ENCODE peak calls at places on chromosomes 7 and 10, in nine cellular contexts. E is aorta; I is left lung; P is CD4-positive, alpha-beta T cell; T is pancreas; N is lower lobe of right lung; V is colonic mucosa; K is SK-N-SH; D is HL-60. Q is an unnamed sample.

GRCh38 chr7:155457544-155458316 is at the start of gene EN2:
- DNase-seq in E (no peak), I (no peak), P (no peak), T (no peak), N (no peak), V (no peak), K (peak), D (no peak), Q (no peak)

GRCh38 chr7:108201766-108202165 is 71.6 kb upstream of the LAMB4 start:
- DNase-seq in E (no peak), I (no peak), P (no peak), T (no peak), N (no peak), V (no peak), K (no peak), D (no peak), Q (no peak)

GRCh38 chr7:139871276-139871675 is 42.2 kb downstream of the TBXAS1 start:
- DNase-seq in E (no peak), I (no peak), P (no peak), T (no peak), N (no peak), V (no peak), K (no peak), D (no peak), Q (no peak)

GRCh38 chr7:128697301-128697905 is 25.3 kb downstream of the GARIN1A start:
- DNase-seq in E (peak), I (peak), P (peak), T (no peak), N (peak), V (peak), K (peak), D (peak), Q (no peak)

GRCh38 chr7:44511863-44512468 is 21.5 kb upstream of the NUDCD3 start:
- DNase-seq in E (no peak), I (no peak), P (no peak), T (no peak), N (no peak), V (no peak), K (no peak), D (no peak), Q (no peak)

GRCh38 chr10:105538933-105539332 is 897.8 kb downstream of the SORCS3 start:
- DNase-seq in E (no peak), I (no peak), P (no peak), T (no peak), N (no peak), V (no peak), K (no peak), D (no peak), Q (no peak)

GRCh38 chr7:103116511-103116910 is 32.4 kb downstream of the NAPEPLD start:
- DNase-seq in E (no peak), I (no peak), P (no peak), T (no peak), N (no peak), V (no peak), K (no peak), D (no peak), Q (no peak)

GRCh38 chr7:100589341-100589935 is 3.3 kb downstream of the FBXO24 start:
- DNase-seq in E (no peak), I (no peak), P (no peak), T (no peak), N (peak), V (no peak), K (no peak), D (no peak), Q (no peak)

GRCh38 chr7:151876112-151876898 is 610 bp downstream of the PRKAG2 start:
- DNase-seq in E (peak), I (peak), P (peak), T (peak), N (peak), V (peak), K (peak), D (peak), Q (peak)

GRCh38 chr10:6396652-6397051 is 183.4 kb downstream of the PRKCQ start:
- DNase-seq in E (no peak), I (no peak), P (no peak), T (no peak), N (no peak), V (no peak), K (no peak), D (peak), Q (no peak)

GRCh38 chr7:102258749-102259107 is 27.9 kb upstream of the SH2B2 start:
- DNase-seq in E (no peak), I (no peak), P (no peak), T (no peak), N (no peak), V (no peak), K (peak), D (no peak), Q (no peak)

GRCh38 chr7:134464496-134464895 is 5.6 kb upstream of the AKR1B1 start:
- DNase-seq in E (no peak), I (no peak), P (no peak), T (no peak), N (no peak), V (no peak), K (no peak), D (no peak), Q (no peak)

GRCh38 chr7:155844019-155844453 is 31.8 kb upstream of the SHH start:
- DNase-seq in E (no peak), I (peak), P (no peak), T (peak), N (peak), V (peak), K (no peak), D (no peak), Q (no peak)

GRCh38 chr10:95303535-95303934 is 12.7 kb upstream of the PDLIM1 start:
- DNase-seq in E (no peak), I (no peak), P (no peak), T (no peak), N (no peak), V (no peak), K (no peak), D (no peak), Q (no peak)

GRCh38 chr10:77643795-77644468 is 6.3 kb upstream of the KCNMA1 start:
- DNase-seq in E (peak), I (no peak), P (no peak), T (no peak), N (peak), V (peak), K (peak), D (peak), Q (no peak)

GRCh38 chr7:155798673-155799439 is 13.4 kb downstream of the SHH start:
- DNase-seq in E (no peak), I (peak), P (no peak), T (no peak), N (no peak), V (no peak), K (peak), D (no peak), Q (no peak)

GRCh38 chr7:127905491-127906330 is 125.5 kb downstream of the LRRC4 start:
- DNase-seq in E (no peak), I (no peak), P (no peak), T (no peak), N (no peak), V (no peak), K (no peak), D (no peak), Q (no peak)

GRCh38 chr10:29100505-29100904 is 188.4 kb upstream of the LYZL1 start:
- DNase-seq in E (no peak), I (no peak), P (no peak), T (no peak), N (no peak), V (no peak), K (no peak), D (no peak), Q (no peak)

GRCh38 chr10:113202011-113202410 is 252.0 kb downstream of the TCF7L2 start:
- DNase-seq in E (no peak), I (no peak), P (no peak), T (no peak), N (no peak), V (no peak), K (no peak), D (no peak), Q (no peak)

GRCh38 chr10:124708922-124709520 is 35.2 kb downstream of the FAM53B start:
- DNase-seq in E (peak), I (no peak), P (no peak), T (no peak), N (no peak), V (no peak), K (peak), D (no peak), Q (no peak)

GRCh38 chr7:151671514-151671913 is 151.8 kb upstream of the RHEB start:
- DNase-seq in E (no peak), I (no peak), P (no peak), T (peak), N (no peak), V (no peak), K (no peak), D (no peak), Q (no peak)

GRCh38 chr10:118970770-118971169 is 58.7 kb upstream of the NANOS1 start:
- DNase-seq in E (no peak), I (no peak), P (no peak), T (no peak), N (no peak), V (no peak), K (no peak), D (no peak), Q (no peak)

GRCh38 chr7:17130281-17131059 is 168.0 kb upstream of the AHR start:
- DNase-seq in E (no peak), I (no peak), P (no peak), T (no peak), N (no peak), V (no peak), K (no peak), D (no peak), Q (no peak)

GRCh38 chr10:78547397-78547796 is 513.7 kb downstream of the RPS24 start:
- DNase-seq in E (no peak), I (no peak), P (no peak), T (no peak), N (no peak), V (no peak), K (no peak), D (no peak), Q (no peak)

GRCh38 chr7:93016681-93017349 is 101.0 kb downstream of the SAMD9 start:
- DNase-seq in E (no peak), I (no peak), P (no peak), T (no peak), N (no peak), V (no peak), K (no peak), D (no peak), Q (no peak)

GRCh38 chr7:101743241-101743994 is 74.0 kb upstream of the CUX1 start:
- DNase-seq in E (peak), I (peak), P (peak), T (peak), N (peak), V (peak), K (peak), D (peak), Q (peak)

GRCh38 chr10:50375051-50375452 is 123.7 kb upstream of the ASAH2 start:
- DNase-seq in E (no peak), I (no peak), P (no peak), T (no peak), N (no peak), V (no peak), K (no peak), D (peak), Q (no peak)

GRCh38 chr10:73999703-74000102 is 1.8 kb downstream of the VCL start:
- DNase-seq in E (no peak), I (no peak), P (no peak), T (no peak), N (no peak), V (no peak), K (no peak), D (no peak), Q (no peak)

GRCh38 chr7:107051376-107051775 is 6.9 kb downstream of the PRKAR2B start:
- DNase-seq in E (no peak), I (no peak), P (no peak), T (no peak), N (no peak), V (no peak), K (no peak), D (no peak), Q (no peak)

GRCh38 chr7:150946826-150947750 is 31.0 kb downstream of the KCNH2 start:
- DNase-seq in E (no peak), I (peak), P (peak), T (no peak), N (peak), V (no peak), K (peak), D (no peak), Q (no peak)

GRCh38 chr7:11021468-11021867 is 47.8 kb downstream of the PHF14 start:
- DNase-seq in E (no peak), I (no peak), P (no peak), T (no peak), N (no peak), V (no peak), K (no peak), D (no peak), Q (no peak)

GRCh38 chr7:10874666-10875065 is 99.0 kb upstream of the PHF14 start:
- DNase-seq in E (no peak), I (no peak), P (no peak), T (no peak), N (no peak), V (no peak), K (no peak), D (no peak), Q (no peak)

GRCh38 chr10:110358869-110359629 is 54.3 kb upstream of the SMNDC1 start:
- DNase-seq in E (no peak), I (no peak), P (no peak), T (peak), N (no peak), V (no peak), K (no peak), D (no peak), Q (no peak)

GRCh38 chr10:113313048-113313611 is 239.7 kb upstream of the HABP2 start:
- DNase-seq in E (no peak), I (no peak), P (no peak), T (no peak), N (no peak), V (no peak), K (no peak), D (no peak), Q (no peak)

GRCh38 chr10:126384269-126384873 is 3.9 kb downstream of the ADAM12 start:
- DNase-seq in E (no peak), I (no peak), P (no peak), T (no peak), N (no peak), V (no peak), K (no peak), D (no peak), Q (no peak)

GRCh38 chr7:73704640-73705550 is 14.6 kb downstream of the STX1A start:
- DNase-seq in E (no peak), I (peak), P (no peak), T (no peak), N (peak), V (no peak), K (peak), D (no peak), Q (no peak)

GRCh38 chr7:28411876-28412662 is at the start of gene CREB5:
- DNase-seq in E (no peak), I (no peak), P (no peak), T (no peak), N (no peak), V (no peak), K (no peak), D (no peak), Q (no peak)

GRCh38 chr7:15461576-15461975 is 100.2 kb downstream of the AGMO start:
- DNase-seq in E (no peak), I (no peak), P (no peak), T (no peak), N (no peak), V (no peak), K (no peak), D (no peak), Q (no peak)

GRCh38 chr10:58704226-58705200 is 191.8 kb downstream of the BICC1 start:
- DNase-seq in E (peak), I (no peak), P (no peak), T (no peak), N (no peak), V (no peak), K (no peak), D (no peak), Q (no peak)

GRCh38 chr10:33749809-33750208 is 415.3 kb upstream of the NRP1 start:
- DNase-seq in E (no peak), I (no peak), P (no peak), T (no peak), N (no peak), V (no peak), K (no peak), D (no peak), Q (no peak)
- H3K27ac ChIP-seq in E (no peak), I (no peak), P (no peak), T (no peak), N (no peak), V (no peak), K (no peak), D (no peak), Q (no peak)

GRCh38 chr7:117830422-117830954 is 42.8 kb downstream of the CTTNBP2 start:
- DNase-seq in E (peak), I (peak), P (no peak), T (no peak), N (no peak), V (no peak), K (no peak), D (no peak), Q (no peak)
- H3K27ac ChIP-seq in E (no peak), I (no peak), P (no peak), T (no peak), N (no peak), V (no peak), K (no peak), D (no peak), Q (peak)

DNA sequence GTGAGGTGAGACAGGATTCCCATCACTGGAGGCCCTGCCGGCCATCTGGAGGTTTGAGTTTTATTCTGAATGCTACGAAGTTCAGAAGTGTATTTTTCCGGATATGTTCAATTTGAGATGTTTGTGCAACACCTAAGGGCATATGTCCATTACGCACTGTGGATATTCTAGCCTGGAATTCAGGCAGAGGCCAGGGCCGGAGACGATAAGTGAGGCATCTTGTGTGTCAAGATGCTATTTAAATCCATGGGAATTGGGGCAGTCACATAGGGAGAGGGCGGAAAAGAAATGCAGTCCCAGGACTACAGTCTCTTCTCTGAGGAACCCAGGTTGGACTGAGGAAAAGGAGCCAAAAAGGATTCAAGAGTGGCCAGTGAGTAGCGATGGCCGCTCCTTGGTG is 1.9 kb upstream of the SUV39H2 start:
- DNase-seq in E (no peak), I (no peak), P (no peak), T (no peak), N (no peak), V (no peak), K (no peak), D (no peak), Q (no peak)
- H3K27ac ChIP-seq in E (no peak), I (no peak), P (no peak), T (no peak), N (no peak), V (no peak), K (no peak), D (no peak), Q (peak)

GRCh38 chr7:41979834-41980307 is 257.1 kb downstream of the GLI3 start:
- DNase-seq in E (no peak), I (no peak), P (no peak), T (no peak), N (no peak), V (no peak), K (peak), D (no peak), Q (no peak)

GRCh38 chr7:41977165-41977651 is 259.8 kb downstream of the GLI3 start:
- DNase-seq in E (no peak), I (no peak), P (no peak), T (no peak), N (no peak), V (no peak), K (peak), D (peak), Q (no peak)

GRCh38 chr7:41978858-41979257 is 258.2 kb downstream of the GLI3 start:
- DNase-seq in E (no peak), I (no peak), P (no peak), T (no peak), N (no peak), V (no peak), K (no peak), D (no peak), Q (no peak)

GRCh38 chr7:41984888-41985287 is 252.1 kb downstream of the GLI3 start:
- DNase-seq in E (no peak), I (no peak), P (no peak), T (no peak), N (no peak), V (no peak), K (no peak), D (no peak), Q (no peak)

GRCh38 chr7:41981046-41982040 is 255.7 kb downstream of the GLI3 start:
- DNase-seq in E (no peak), I (no peak), P (no peak), T (no peak), N (no peak), V (no peak), K (no peak), D (no peak), Q (no peak)
- H3K27ac ChIP-seq in E (no peak), I (no peak), P (no peak), T (no peak), N (no peak), V (no peak), K (no peak), D (no peak), Q (no peak)

DNA sequence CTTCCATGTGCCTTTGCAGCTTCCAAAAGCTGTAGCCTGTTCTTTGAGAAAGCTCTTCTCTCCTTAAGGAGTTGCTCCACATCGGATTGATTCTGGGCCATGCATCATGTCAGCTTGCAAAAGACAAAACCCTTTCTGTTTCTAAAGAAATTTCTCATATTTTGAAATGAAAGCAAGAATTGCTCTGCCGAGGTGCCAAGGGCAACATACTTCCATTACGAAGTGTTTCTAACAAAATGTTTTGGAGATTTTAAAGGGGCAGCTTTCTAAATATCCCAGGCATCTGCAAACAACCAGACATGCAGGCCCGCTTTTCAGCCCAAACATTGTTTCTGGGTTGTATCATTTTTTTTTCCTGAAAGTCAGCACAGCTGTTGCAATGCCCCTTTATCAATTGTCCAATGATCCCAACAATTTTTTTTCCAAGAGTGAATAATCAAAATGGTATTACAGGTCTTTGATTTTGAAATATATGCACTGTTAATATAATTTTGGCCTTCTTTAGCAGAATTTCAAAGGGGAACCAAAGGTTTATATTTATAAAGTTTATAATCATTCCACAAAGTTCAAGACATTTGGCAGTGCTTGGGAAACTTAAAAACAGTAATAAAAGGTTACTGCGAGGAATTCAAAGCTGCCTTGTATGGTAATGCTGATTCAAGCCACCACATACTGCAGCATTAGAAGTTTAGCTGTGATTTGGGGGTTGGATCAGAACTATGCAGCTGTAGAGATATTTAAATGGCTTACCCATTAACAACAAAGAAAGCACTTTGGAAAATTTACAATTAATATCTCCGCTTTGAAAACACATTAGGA is 61.0 kb downstream of the TES start:
- DNase-seq in E (no peak), I (no peak), P (no peak), T (no peak), N (no peak), V (no peak), K (no peak), D (no peak), Q (no peak)
- H3K27ac ChIP-seq in E (peak), I (peak), P (no peak), T (no peak), N (peak), V (peak), K (peak), D (no peak), Q (no peak)

GRCh38 chr7:21169667-21170605 is 257.9 kb upstream of the SP4 start:
- DNase-seq in E (no peak), I (no peak), P (no peak), T (no peak), N (no peak), V (no peak), K (no peak), D (no peak), Q (no peak)
- H3K27ac ChIP-seq in E (no peak), I (no peak), P (no peak), T (no peak), N (no peak), V (no peak), K (no peak), D (no peak), Q (no peak)